ENCODE peak calls at places on chromosomes 4 and X, in nine cellular contexts. One of them, this sample, is unnamed.

GRCh38 chr4:185510803-185511202 is 24.5 kb downstream of the PDLIM3 start:
- DNase-seq in NCI-H69: no peak
- DNase-seq in breast epithelium: no peak
- DNase-seq in choroid plexus epithelial cell: no peak
- DNase-seq in Caco-2: no peak
- DNase-seq in activated CD4-positive, alpha-beta T cell treated with anti-CD3 and anti-CD28 coated beads, Interleukin-2, amount 50 U/mL, for 24 hours: no peak
- DNase-seq in stimulated activated CD4-positive, alpha-beta T cell treated with anti-CD3 and anti-CD28 coated beads, Interleukin-12 subunit alpha, Interleukin-12 subunit beta, amount 100 ng/mL, for 4 hours: no peak
- DNase-seq in fibroblast of mammary gland: no peak
- DNase-seq in HTR-8/SVneo: no peak
- DNase-seq in this sample: no peak

GRCh38 chrX:154748712-154749339 is 2.1 kb downstream of the GAB3 start:
- DNase-seq in NCI-H69: peak; percentile 70
- DNase-seq in breast epithelium: no peak
- DNase-seq in choroid plexus epithelial cell: peak; percentile 66
- DNase-seq in Caco-2: peak; percentile 57
- DNase-seq in activated CD4-positive, alpha-beta T cell treated with anti-CD3 and anti-CD28 coated beads, Interleukin-2, amount 50 U/mL, for 24 hours: peak; percentile 39
- DNase-seq in stimulated activated CD4-positive, alpha-beta T cell treated with anti-CD3 and anti-CD28 coated beads, Interleukin-12 subunit alpha, Interleukin-12 subunit beta, amount 100 ng/mL, for 4 hours: peak; percentile 21
- DNase-seq in fibroblast of mammary gland: peak; percentile 62
- DNase-seq in HTR-8/SVneo: no peak
- DNase-seq in this sample: peak; percentile 46

GRCh38 chrX:103464774-103465117 is 54.5 kb downstream of the RAB40A start:
- DNase-seq in NCI-H69: peak; percentile 32
- DNase-seq in breast epithelium: peak; percentile 39
- DNase-seq in choroid plexus epithelial cell: peak; percentile 85
- DNase-seq in Caco-2: peak; percentile 78
- DNase-seq in activated CD4-positive, alpha-beta T cell treated with anti-CD3 and anti-CD28 coated beads, Interleukin-2, amount 50 U/mL, for 24 hours: peak; percentile 47
- DNase-seq in stimulated activated CD4-positive, alpha-beta T cell treated with anti-CD3 and anti-CD28 coated beads, Interleukin-12 subunit alpha, Interleukin-12 subunit beta, amount 100 ng/mL, for 4 hours: peak; percentile 68
- DNase-seq in fibroblast of mammary gland: peak; percentile 76
- DNase-seq in HTR-8/SVneo: peak; percentile 8
- DNase-seq in this sample: peak; percentile 69

GRCh38 chr4:118325443-118325842 is 27.4 kb downstream of the PRSS12 start:
- DNase-seq in NCI-H69: no peak
- DNase-seq in breast epithelium: no peak
- DNase-seq in choroid plexus epithelial cell: no peak
- DNase-seq in Caco-2: no peak
- DNase-seq in activated CD4-positive, alpha-beta T cell treated with anti-CD3 and anti-CD28 coated beads, Interleukin-2, amount 50 U/mL, for 24 hours: no peak
- DNase-seq in stimulated activated CD4-positive, alpha-beta T cell treated with anti-CD3 and anti-CD28 coated beads, Interleukin-12 subunit alpha, Interleukin-12 subunit beta, amount 100 ng/mL, for 4 hours: no peak
- DNase-seq in fibroblast of mammary gland: peak; percentile 17
- DNase-seq in HTR-8/SVneo: no peak
- DNase-seq in this sample: no peak

GRCh38 chr4:107148922-107149321 is 112.8 kb upstream of the DKK2 start:
- DNase-seq in NCI-H69: peak; percentile 19
- DNase-seq in breast epithelium: no peak
- DNase-seq in choroid plexus epithelial cell: peak; percentile 41
- DNase-seq in Caco-2: no peak
- DNase-seq in activated CD4-positive, alpha-beta T cell treated with anti-CD3 and anti-CD28 coated beads, Interleukin-2, amount 50 U/mL, for 24 hours: no peak
- DNase-seq in stimulated activated CD4-positive, alpha-beta T cell treated with anti-CD3 and anti-CD28 coated beads, Interleukin-12 subunit alpha, Interleukin-12 subunit beta, amount 100 ng/mL, for 4 hours: no peak
- DNase-seq in fibroblast of mammary gland: no peak
- DNase-seq in HTR-8/SVneo: no peak
- DNase-seq in this sample: no peak

GRCh38 chrX:78102100-78102499 is 1.9 kb upstream of the PGK1 start:
- DNase-seq in NCI-H69: no peak
- DNase-seq in breast epithelium: no peak
- DNase-seq in choroid plexus epithelial cell: peak; percentile 23
- DNase-seq in Caco-2: no peak
- DNase-seq in activated CD4-positive, alpha-beta T cell treated with anti-CD3 and anti-CD28 coated beads, Interleukin-2, amount 50 U/mL, for 24 hours: no peak
- DNase-seq in stimulated activated CD4-positive, alpha-beta T cell treated with anti-CD3 and anti-CD28 coated beads, Interleukin-12 subunit alpha, Interleukin-12 subunit beta, amount 100 ng/mL, for 4 hours: no peak
- DNase-seq in fibroblast of mammary gland: peak; percentile 15
- DNase-seq in HTR-8/SVneo: no peak
- DNase-seq in this sample: no peak

GRCh38 chrX:63561425-63561824 is 210.3 kb upstream of the SPIN4 start:
- DNase-seq in NCI-H69: no peak
- DNase-seq in breast epithelium: no peak
- DNase-seq in choroid plexus epithelial cell: peak; percentile 11
- DNase-seq in Caco-2: no peak
- DNase-seq in activated CD4-positive, alpha-beta T cell treated with anti-CD3 and anti-CD28 coated beads, Interleukin-2, amount 50 U/mL, for 24 hours: no peak
- DNase-seq in stimulated activated CD4-positive, alpha-beta T cell treated with anti-CD3 and anti-CD28 coated beads, Interleukin-12 subunit alpha, Interleukin-12 subunit beta, amount 100 ng/mL, for 4 hours: no peak
- DNase-seq in fibroblast of mammary gland: no peak
- DNase-seq in HTR-8/SVneo: no peak
- DNase-seq in this sample: no peak

GRCh38 chr4:121654738-121655137 is 42.0 kb downstream of the ANXA5 start:
- DNase-seq in NCI-H69: no peak
- DNase-seq in breast epithelium: no peak
- DNase-seq in choroid plexus epithelial cell: no peak
- DNase-seq in Caco-2: no peak
- DNase-seq in activated CD4-positive, alpha-beta T cell treated with anti-CD3 and anti-CD28 coated beads, Interleukin-2, amount 50 U/mL, for 24 hours: no peak
- DNase-seq in stimulated activated CD4-positive, alpha-beta T cell treated with anti-CD3 and anti-CD28 coated beads, Interleukin-12 subunit alpha, Interleukin-12 subunit beta, amount 100 ng/mL, for 4 hours: no peak
- DNase-seq in fibroblast of mammary gland: no peak
- DNase-seq in HTR-8/SVneo: no peak
- DNase-seq in this sample: no peak

GRCh38 chrX:32472364-32472763 is 739.0 kb downstream of the DMD start:
- DNase-seq in NCI-H69: no peak
- DNase-seq in breast epithelium: no peak
- DNase-seq in choroid plexus epithelial cell: no peak
- DNase-seq in Caco-2: no peak
- DNase-seq in activated CD4-positive, alpha-beta T cell treated with anti-CD3 and anti-CD28 coated beads, Interleukin-2, amount 50 U/mL, for 24 hours: no peak
- DNase-seq in stimulated activated CD4-positive, alpha-beta T cell treated with anti-CD3 and anti-CD28 coated beads, Interleukin-12 subunit alpha, Interleukin-12 subunit beta, amount 100 ng/mL, for 4 hours: no peak
- DNase-seq in fibroblast of mammary gland: no peak
- DNase-seq in HTR-8/SVneo: no peak
- DNase-seq in this sample: no peak

GRCh38 chr4:152448038-152448437 is 87.9 kb downstream of the FBXW7 start:
- DNase-seq in NCI-H69: peak; percentile 9
- DNase-seq in breast epithelium: no peak
- DNase-seq in choroid plexus epithelial cell: no peak
- DNase-seq in Caco-2: no peak
- DNase-seq in activated CD4-positive, alpha-beta T cell treated with anti-CD3 and anti-CD28 coated beads, Interleukin-2, amount 50 U/mL, for 24 hours: no peak
- DNase-seq in stimulated activated CD4-positive, alpha-beta T cell treated with anti-CD3 and anti-CD28 coated beads, Interleukin-12 subunit alpha, Interleukin-12 subunit beta, amount 100 ng/mL, for 4 hours: no peak
- DNase-seq in fibroblast of mammary gland: no peak
- DNase-seq in HTR-8/SVneo: no peak
- DNase-seq in this sample: no peak

GRCh38 chr4:151940290-151940689 is 179.5 kb upstream of the GATB start:
- DNase-seq in NCI-H69: no peak
- DNase-seq in breast epithelium: no peak
- DNase-seq in choroid plexus epithelial cell: no peak
- DNase-seq in Caco-2: no peak
- DNase-seq in activated CD4-positive, alpha-beta T cell treated with anti-CD3 and anti-CD28 coated beads, Interleukin-2, amount 50 U/mL, for 24 hours: no peak
- DNase-seq in stimulated activated CD4-positive, alpha-beta T cell treated with anti-CD3 and anti-CD28 coated beads, Interleukin-12 subunit alpha, Interleukin-12 subunit beta, amount 100 ng/mL, for 4 hours: no peak
- DNase-seq in fibroblast of mammary gland: no peak
- DNase-seq in HTR-8/SVneo: no peak
- DNase-seq in this sample: no peak

GRCh38 chr4:46432923-46433322 is 43.0 kb upstream of the GABRA2 start:
- DNase-seq in NCI-H69: no peak
- DNase-seq in breast epithelium: no peak
- DNase-seq in choroid plexus epithelial cell: peak; percentile 71
- DNase-seq in Caco-2: no peak
- DNase-seq in activated CD4-positive, alpha-beta T cell treated with anti-CD3 and anti-CD28 coated beads, Interleukin-2, amount 50 U/mL, for 24 hours: no peak
- DNase-seq in stimulated activated CD4-positive, alpha-beta T cell treated with anti-CD3 and anti-CD28 coated beads, Interleukin-12 subunit alpha, Interleukin-12 subunit beta, amount 100 ng/mL, for 4 hours: no peak
- DNase-seq in fibroblast of mammary gland: peak; percentile 62
- DNase-seq in HTR-8/SVneo: no peak
- DNase-seq in this sample: no peak

GRCh38 chrX:47316276-47317025 is 53.9 kb upstream of the ZNF157 start:
- DNase-seq in NCI-H69: peak; percentile 61
- DNase-seq in breast epithelium: no peak
- DNase-seq in choroid plexus epithelial cell: peak; percentile 40
- DNase-seq in Caco-2: no peak
- DNase-seq in activated CD4-positive, alpha-beta T cell treated with anti-CD3 and anti-CD28 coated beads, Interleukin-2, amount 50 U/mL, for 24 hours: no peak
- DNase-seq in stimulated activated CD4-positive, alpha-beta T cell treated with anti-CD3 and anti-CD28 coated beads, Interleukin-12 subunit alpha, Interleukin-12 subunit beta, amount 100 ng/mL, for 4 hours: no peak
- DNase-seq in fibroblast of mammary gland: no peak
- DNase-seq in HTR-8/SVneo: no peak
- DNase-seq in this sample: no peak

GRCh38 chrX:46686003-46686645 is 72.8 kb downstream of the SLC9A7 start:
- DNase-seq in NCI-H69: peak; percentile 42
- DNase-seq in breast epithelium: no peak
- DNase-seq in choroid plexus epithelial cell: peak; percentile 62
- DNase-seq in Caco-2: peak; percentile 36
- DNase-seq in activated CD4-positive, alpha-beta T cell treated with anti-CD3 and anti-CD28 coated beads, Interleukin-2, amount 50 U/mL, for 24 hours: peak; percentile 32
- DNase-seq in stimulated activated CD4-positive, alpha-beta T cell treated with anti-CD3 and anti-CD28 coated beads, Interleukin-12 subunit alpha, Interleukin-12 subunit beta, amount 100 ng/mL, for 4 hours: peak; percentile 12
- DNase-seq in fibroblast of mammary gland: peak; percentile 54
- DNase-seq in HTR-8/SVneo: peak; percentile 13
- DNase-seq in this sample: peak; percentile 13

GRCh38 chr4:129239088-129239487 is 143.1 kb downstream of the C4orf33 start:
- DNase-seq in NCI-H69: peak; percentile 64
- DNase-seq in breast epithelium: no peak
- DNase-seq in choroid plexus epithelial cell: peak; percentile 66
- DNase-seq in Caco-2: no peak
- DNase-seq in activated CD4-positive, alpha-beta T cell treated with anti-CD3 and anti-CD28 coated beads, Interleukin-2, amount 50 U/mL, for 24 hours: no peak
- DNase-seq in stimulated activated CD4-positive, alpha-beta T cell treated with anti-CD3 and anti-CD28 coated beads, Interleukin-12 subunit alpha, Interleukin-12 subunit beta, amount 100 ng/mL, for 4 hours: no peak
- DNase-seq in fibroblast of mammary gland: peak; percentile 77
- DNase-seq in HTR-8/SVneo: no peak
- DNase-seq in this sample: no peak

GRCh38 chr4:170014359-170015008 is 11.7 kb downstream of the MFAP3L start:
- DNase-seq in NCI-H69: peak; percentile 42
- DNase-seq in breast epithelium: no peak
- DNase-seq in choroid plexus epithelial cell: no peak
- DNase-seq in Caco-2: no peak
- DNase-seq in activated CD4-positive, alpha-beta T cell treated with anti-CD3 and anti-CD28 coated beads, Interleukin-2, amount 50 U/mL, for 24 hours: no peak
- DNase-seq in stimulated activated CD4-positive, alpha-beta T cell treated with anti-CD3 and anti-CD28 coated beads, Interleukin-12 subunit alpha, Interleukin-12 subunit beta, amount 100 ng/mL, for 4 hours: no peak
- DNase-seq in fibroblast of mammary gland: peak; percentile 72
- DNase-seq in HTR-8/SVneo: no peak
- DNase-seq in this sample: peak; percentile 85

GRCh38 chr4:58514299-58514698 is 1404.1 kb upstream of the IGFBP7 start:
- DNase-seq in NCI-H69: peak; percentile 42
- DNase-seq in breast epithelium: no peak
- DNase-seq in choroid plexus epithelial cell: no peak
- DNase-seq in Caco-2: no peak
- DNase-seq in activated CD4-positive, alpha-beta T cell treated with anti-CD3 and anti-CD28 coated beads, Interleukin-2, amount 50 U/mL, for 24 hours: no peak
- DNase-seq in stimulated activated CD4-positive, alpha-beta T cell treated with anti-CD3 and anti-CD28 coated beads, Interleukin-12 subunit alpha, Interleukin-12 subunit beta, amount 100 ng/mL, for 4 hours: no peak
- DNase-seq in fibroblast of mammary gland: no peak
- DNase-seq in HTR-8/SVneo: no peak
- DNase-seq in this sample: no peak

GRCh38 chr4:40976343-40976742 is 226.6 kb downstream of the NSUN7 start:
- DNase-seq in NCI-H69: peak; percentile 69
- DNase-seq in breast epithelium: no peak
- DNase-seq in choroid plexus epithelial cell: peak; percentile 79
- DNase-seq in Caco-2: peak; percentile 60
- DNase-seq in activated CD4-positive, alpha-beta T cell treated with anti-CD3 and anti-CD28 coated beads, Interleukin-2, amount 50 U/mL, for 24 hours: no peak
- DNase-seq in stimulated activated CD4-positive, alpha-beta T cell treated with anti-CD3 and anti-CD28 coated beads, Interleukin-12 subunit alpha, Interleukin-12 subunit beta, amount 100 ng/mL, for 4 hours: no peak
- DNase-seq in fibroblast of mammary gland: peak; percentile 77
- DNase-seq in HTR-8/SVneo: peak; percentile 53
- DNase-seq in this sample: peak; percentile 73

GRCh38 chrX:11757729-11758399 is at the start of gene MSL3:
- DNase-seq in NCI-H69: peak; percentile 81
- DNase-seq in breast epithelium: peak; percentile 19
- DNase-seq in choroid plexus epithelial cell: peak; percentile 56
- DNase-seq in Caco-2: peak; percentile 63
- DNase-seq in activated CD4-positive, alpha-beta T cell treated with anti-CD3 and anti-CD28 coated beads, Interleukin-2, amount 50 U/mL, for 24 hours: no peak
- DNase-seq in stimulated activated CD4-positive, alpha-beta T cell treated with anti-CD3 and anti-CD28 coated beads, Interleukin-12 subunit alpha, Interleukin-12 subunit beta, amount 100 ng/mL, for 4 hours: peak; percentile 59
- DNase-seq in fibroblast of mammary gland: peak; percentile 63
- DNase-seq in HTR-8/SVneo: no peak
- DNase-seq in this sample: no peak

This sample was measured in uterus.